ENCODE peak calls at places on chromosomes 7 and 10, in ten cellular contexts. F is stimulated activated CD4-positive, alpha-beta T cell treated with anti-CD3 and anti-CD28 coated beads, Interleukin-12 subunit alpha, Interleukin-12 subunit beta, amount 100 ng/mL, for 4 hours; Q is activated naive CD4-positive, alpha-beta T cell treated with anti-CD3 and anti-CD28 coated beads for 36 hours; A is stimulated activated CD8-positive, alpha-beta memory T cell treated with anti-CD3 and anti-CD28 coated beads, Interleukin-15, amount 100 ng/mL, for 24 hours; C is HuH-7.5; K is iris pigment epithelial cell; W is activated CD8-positive, alpha-beta T cell treated with anti-CD3 and anti-CD28 coated beads for 36 hours; G is GM23338; M is upper lobe of right lung; O is T-helper 1 cell. B is an unnamed sample.

GRCh38 chr7:2003931-2004812 is 228.6 kb downstream of the MAD1L1 start:
- DNase-seq in W (no peak), F (no peak), Q (no peak), M (peak; percentile 63), G (no peak), A (no peak), O (no peak), K (no peak), C (no peak), B (no peak)

GRCh38 chr7:27141591-27142561 is 1.6 kb downstream of the HOXA5 start:
- DNase-seq in O (no peak), Q (no peak), C (peak; percentile 96), M (no peak), G (peak; percentile 75), F (no peak), W (no peak), K (no peak), A (no peak), B (peak; percentile 78)

GRCh38 chr10:9166770-9167169 is 1112.3 kb downstream of the GATA3 start:
- DNase-seq in K (no peak), Q (no peak), M (no peak), C (no peak), F (no peak), W (no peak), A (no peak), G (no peak), O (no peak), B (no peak)

GRCh38 chr10:132631348-132631735 is 93.8 kb downstream of the INPP5A start:
- DNase-seq in M (peak; percentile 64), Q (no peak), C (no peak), G (no peak), A (no peak), K (no peak), W (no peak), F (no peak), O (no peak), B (no peak)

GRCh38 chr10:85791846-85792532 is 574.6 kb downstream of the GRID1 start:
- DNase-seq in F (no peak), K (peak; percentile 1), W (peak; percentile 7), M (no peak), Q (no peak), O (no peak), G (peak; percentile 1), C (no peak), A (no peak), B (no peak)

GRCh38 chr10:98472171-98472570 is 25.4 kb upstream of the HPS1 start:
- DNase-seq in K (no peak), G (peak; percentile 30), Q (no peak), W (no peak), A (no peak), C (no peak), O (no peak), F (no peak), M (no peak), B (no peak)

GRCh38 chr10:8416755-8417154 is 362.3 kb downstream of the GATA3 start:
- DNase-seq in C (no peak), O (peak; percentile 24), W (peak; percentile 65), A (no peak), G (no peak), M (no peak), Q (no peak), K (no peak), F (no peak), B (peak; percentile 7)

GRCh38 chr7:156566812-156567549 is 73.6 kb upstream of the RNF32 start:
- DNase-seq in K (no peak), O (no peak), A (no peak), C (no peak), M (no peak), Q (no peak), W (no peak), F (no peak), G (no peak), B (no peak)

GRCh38 chr7:123712619-123713018 is 36.2 kb downstream of the WASL start:
- DNase-seq in F (no peak), K (peak; percentile 83), C (no peak), G (no peak), W (no peak), O (no peak), M (no peak), Q (no peak), A (no peak), B (no peak)

GRCh38 chr10:125174360-125174759 is 14.0 kb upstream of the CTBP2 start:
- DNase-seq in O (no peak), K (no peak), M (no peak), C (no peak), A (no peak), F (no peak), W (no peak), Q (no peak), G (no peak), B (no peak)

GRCh38 chr7:148501707-148502139 is 88.8 kb upstream of the C7orf33 start:
- DNase-seq in W (peak; percentile 43), A (no peak), G (peak; percentile 76), C (no peak), O (no peak), K (peak; percentile 31), Q (no peak), M (no peak), F (no peak), B (peak; percentile 80)

GRCh38 chr7:33727415-33727814 is 177.9 kb upstream of the BMPER start:
- DNase-seq in G (no peak), A (no peak), M (no peak), C (no peak), O (no peak), Q (no peak), K (no peak), W (no peak), F (no peak), B (no peak)

GRCh38 chr7:151115121-151115835 is 29.0 kb downstream of the AGAP3 start:
- DNase-seq in C (no peak), Q (peak; percentile 36), F (peak; percentile 44), G (peak; percentile 62), W (peak; percentile 48), A (peak; percentile 13), M (no peak), K (peak; percentile 46), O (peak; percentile 26), B (no peak)

GRCh38 chr10:11245510-11245909 is 227.8 kb downstream of the CELF2 start:
- DNase-seq in Q (peak; percentile 57), M (no peak), O (no peak), W (peak; percentile 52), G (no peak), A (no peak), F (no peak), K (no peak), C (no peak), B (no peak)

GRCh38 chr7:149615690-149616270 is 118.2 kb upstream of the ZNF746 start:
- DNase-seq in Q (no peak), W (no peak), C (no peak), M (no peak), F (no peak), K (no peak), O (no peak), A (no peak), G (peak; percentile 34), B (no peak)

GRCh38 chr10:13271552-13272163 is 28.2 kb downstream of the PHYH start:
- DNase-seq in A (no peak), C (peak; percentile 87), Q (peak; percentile 61), K (peak; percentile 10), W (peak; percentile 70), M (peak; percentile 63), F (peak; percentile 28), O (peak; percentile 29), G (peak; percentile 91), B (peak; percentile 13)

GRCh38 chr10:86401588-86402282 is 35.1 kb upstream of the GRID1 start:
- DNase-seq in G (peak; percentile 59), A (no peak), W (peak; percentile 42), O (no peak), C (no peak), K (peak; percentile 39), Q (peak; percentile 37), F (no peak), M (peak; percentile 69), B (peak; percentile 14)

GRCh38 chr7:150451833-150452431 is 1.5 kb downstream of the GIMAP8 start:
- DNase-seq in G (no peak), C (no peak), M (no peak), A (no peak), O (no peak), W (peak; percentile 73), F (no peak), Q (peak; percentile 66), K (no peak), B (no peak)

GRCh38 chr7:44713141-44713540 is 35.5 kb upstream of the ZMIZ2 start:
- DNase-seq in O (no peak), Q (no peak), C (no peak), G (no peak), W (no peak), A (no peak), M (no peak), F (no peak), K (no peak), B (no peak)

GRCh38 chr10:102342958-102343357 is 52.5 kb upstream of the NFKB2 start:
- DNase-seq in M (no peak), F (no peak), Q (no peak), A (no peak), W (no peak), G (no peak), O (no peak), C (no peak), K (peak; percentile 91), B (peak; percentile 85)

GRCh38 chr10:70162892-70163201 is 7.5 kb downstream of the SAR1A start:
- DNase-seq in Q (peak; percentile 87), C (no peak), M (no peak), O (no peak), W (peak; percentile 87), F (peak; percentile 45), G (no peak), A (no peak), K (no peak), B (no peak)

GRCh38 chr10:95606922-95607321 is 45.8 kb upstream of the SORBS1 start:
- DNase-seq in C (no peak), K (peak; percentile 35), O (no peak), A (no peak), W (no peak), Q (no peak), G (no peak), F (no peak), M (no peak), B (no peak)

GRCh38 chr10:24821986-24822385 is 98.3 kb upstream of the ARHGAP21 start:
- DNase-seq in O (no peak), K (peak; percentile 19), A (no peak), C (no peak), F (no peak), W (peak; percentile 35), G (no peak), M (no peak), Q (peak; percentile 21), B (peak; percentile 48)

GRCh38 chr7:155517452-155517851 is 28.9 kb downstream of the CNPY1 start:
- DNase-seq in Q (no peak), O (no peak), F (no peak), G (no peak), K (no peak), M (no peak), A (no peak), C (no peak), W (no peak), B (no peak)

GRCh38 chr7:236967-237366 is 44.6 kb downstream of the FAM20C start:
- DNase-seq in F (no peak), W (no peak), Q (no peak), G (no peak), O (no peak), M (no peak), A (no peak), C (no peak), K (no peak), B (no peak)

GRCh38 chr10:132608511-132609195 is 71.1 kb downstream of the INPP5A start:
- DNase-seq in A (no peak), Q (no peak), M (peak; percentile 48), O (no peak), C (no peak), W (no peak), K (no peak), F (no peak), G (no peak), B (no peak)

GRCh38 chr10:121414366-121414765 is 183.9 kb downstream of the FGFR2 start:
- DNase-seq in M (no peak), O (no peak), K (no peak), G (no peak), Q (no peak), A (no peak), C (no peak), F (no peak), W (no peak), B (no peak)

GRCh38 chr10:95440756-95441546 is 120.2 kb downstream of the SORBS1 start:
- DNase-seq in G (no peak), M (no peak), F (no peak), Q (no peak), W (peak; percentile 44), K (no peak), O (no peak), C (no peak), A (no peak), B (no peak)